ENCODE peak calls at places on chromosomes 5 and 9, in four cellular contexts. L, W, B and F are unnamed samples.
A peak's percentile ranks its signal among the peaks of the same experiment; 100 is the strongest.

GRCh38 chr5:157689942-157690689 is 18.8 kb downstream of the C5orf52 start:
- DNase-seq in L (no peak), B (no peak), W (no peak), F (peak; percentile 22)

GRCh38 chr5:133128066-133128465 is 76.3 kb downstream of the HSPA4 start:
- DNase-seq in L (no peak), B (no peak), W (no peak), F (no peak)

GRCh38 chr9:6838158-6838557 is 80.4 kb downstream of the KDM4C start:
- DNase-seq in B (no peak), W (peak; percentile 38), L (no peak), F (no peak)

GRCh38 chr5:52794519-52794918 is 6.8 kb downstream of the ITGA1 start:
- DNase-seq in B (no peak), W (no peak), L (peak; percentile 77), F (no peak)

GRCh38 chr5:141636413-141637265 is at the start of the genes HDAC3 and RELL2:
- DNase-seq in B (peak; percentile 97), W (peak; percentile 85), L (peak; percentile 83), F (peak; percentile 94)

GRCh38 chr5:92758552-92758951 is 822.5 kb downstream of the NR2F1-AS1 start:
- DNase-seq in W (peak; percentile 11), B (no peak), L (peak; percentile 82), F (no peak)

GRCh38 chr5:172102913-172103629 is 85.0 kb downstream of the STK10 start:
- DNase-seq in L (peak; percentile 95), W (peak; percentile 98), B (peak; percentile 62), F (peak; percentile 55)

GRCh38 chr5:8491254-8491653 is 622.3 kb downstream of the MTRR start:
- DNase-seq in L (no peak), B (no peak), W (peak; percentile 7), F (no peak)

GRCh38 chr5:101561018-101561417 is 657.9 kb upstream of the ST8SIA4 start:
- DNase-seq in L (no peak), W (no peak), B (no peak), F (no peak)

GRCh38 chr5:40615586-40616193 is 64.0 kb upstream of the PTGER4 start:
- DNase-seq in L (peak; percentile 29), W (peak; percentile 7), B (no peak), F (no peak)

GRCh38 chr9:133115604-133116345 is 5.3 kb downstream of the RALGDS start:
- DNase-seq in L (peak; percentile 63), W (peak; percentile 62), B (peak; percentile 35), F (peak; percentile 91)

GRCh38 chr5:172052454-172053236 is 46.2 kb upstream of the FBXW11 start:
- DNase-seq in W (peak; percentile 84), B (peak; percentile 65), L (peak; percentile 86), F (no peak)

GRCh38 chr5:113110117-113110516 is 133.5 kb downstream of the DCP2 start:
- DNase-seq in L (no peak), B (no peak), W (no peak), F (no peak)

GRCh38 chr9:116987902-116988301 is 300.8 kb downstream of the TRIM32 start:
- DNase-seq in L (no peak), B (no peak), W (no peak), F (no peak)

GRCh38 chr5:170960567-170960966 is 98.7 kb downstream of the RANBP17 start:
- DNase-seq in W (peak; percentile 18), L (peak; percentile 59), B (no peak), F (no peak)

GRCh38 chr9:15308511-15308910 is 1.5 kb upstream of the TTC39B start:
- DNase-seq in L (peak; percentile 85), B (no peak), W (peak; percentile 63), F (no peak)

GRCh38 chr9:95140821-95141220 is 176.7 kb downstream of the FANCC start:
- DNase-seq in L (no peak), B (no peak), W (no peak), F (no peak)

GRCh38 chr9:71921190-71921814 is 9.9 kb downstream of the C9orf85 start:
- DNase-seq in W (no peak), B (no peak), L (no peak), F (no peak)

GRCh38 chr5:170095687-170096086 is 10.0 kb upstream of the FOXI1 start:
- DNase-seq in L (no peak), W (no peak), B (no peak), F (no peak)

GRCh38 chr5:179373101-179373934 is 28.1 kb upstream of the ADAMTS2 start:
- DNase-seq in L (no peak), W (no peak), B (peak; percentile 21), F (no peak)

GRCh38 chr5:159104058-159104651 is 4.4 kb upstream of the EBF1 start:
- DNase-seq in B (peak; percentile 63), W (peak; percentile 53), L (peak; percentile 21), F (no peak)
- TF ChIP-seq CTCF in B (no peak), W (peak; percentile 73), L (peak; percentile 30), F (no peak)

GRCh38 chr9:109950710-109951443 is 170.9 kb downstream of the PALM2AKAP2 start:
- DNase-seq in L (no peak), B (no peak), W (no peak), F (peak; percentile 14)

GRCh38 chr9:109956811-109957440 is 176.9 kb downstream of the PALM2AKAP2 start:
- DNase-seq in W (no peak), L (peak; percentile 64), B (no peak), F (no peak)

GRCh38 chr9:109948453-109948852 is 168.5 kb downstream of the PALM2AKAP2 start:
- DNase-seq in W (no peak), L (no peak), B (no peak), F (no peak)

GRCh38 chr9:109953300-109953699 is 173.3 kb downstream of the PALM2AKAP2 start:
- DNase-seq in L (no peak), W (no peak), B (no peak), F (no peak)

GRCh38 chr9:109953813-109954489 is 174.0 kb downstream of the PALM2AKAP2 start:
- DNase-seq in B (no peak), L (no peak), W (no peak), F (no peak)
- TF ChIP-seq CTCF in B (no peak), L (no peak), W (peak; percentile 56), F (peak; percentile 46)

GRCh38 chr9:36141288-36141687 is 4.8 kb downstream of the GLIPR2 start:
- DNase-seq in W (no peak), L (peak; percentile 41), B (no peak), F (no peak)
- TF ChIP-seq CTCF in W (peak; percentile 66), L (peak; percentile 43), B (no peak), F (no peak)

GRCh38 chr5:66757834-66758396 is 161.7 kb downstream of the MAST4 start:
- DNase-seq in B (no peak), W (no peak), L (no peak), F (no peak)

GRCh38 chr5:66757219-66757833 is 161.1 kb downstream of the MAST4 start:
- DNase-seq in L (peak; percentile 44), B (peak; percentile 46), W (peak; percentile 69), F (peak; percentile 62)
- TF ChIP-seq CTCF in L (peak; percentile 38), B (no peak), W (peak; percentile 45), F (peak; percentile 51)

GRCh38 chr5:45800331-45800730 is 104.2 kb upstream of the HCN1 start:
- DNase-seq in W (no peak), L (no peak), B (no peak), F (no peak)

GRCh38 chr5:45799388-45799787 is 103.2 kb upstream of the HCN1 start:
- DNase-seq in W (no peak), B (no peak), L (no peak), F (no peak)

GRCh38 chr5:45795458-45795857 is 99.3 kb upstream of the HCN1 start:
- DNase-seq in L (no peak), W (no peak), B (no peak), F (no peak)

GRCh38 chr5:45793638-45794532 is 97.7 kb upstream of the HCN1 start:
- DNase-seq in B (no peak), W (no peak), L (no peak), F (no peak)

GRCh38 chr5:45796959-45797553 is 100.9 kb upstream of the HCN1 start:
- DNase-seq in W (no peak), B (no peak), L (no peak), F (no peak)
- TF ChIP-seq CTCF in W (peak; percentile 36), B (no peak), L (no peak), F (peak; percentile 42)

GRCh38 chr5:69270827-69271226 is 36.1 kb downstream of the CDK7 start:
- DNase-seq in L (no peak), B (no peak), W (no peak), F (no peak)

GRCh38 chr5:69268899-69269298 is 34.2 kb downstream of the CDK7 start:
- DNase-seq in W (no peak), L (no peak), B (no peak), F (no peak)

GRCh38 chr5:69271376-69271775 is 36.7 kb downstream of the CDK7 start:
- DNase-seq in W (peak; percentile 77), L (peak; percentile 60), B (no peak), F (no peak)

GRCh38 chr5:69261034-69261433 is 26.3 kb downstream of the CDK7 start:
- DNase-seq in L (peak; percentile 83), B (no peak), W (no peak), F (no peak)

DNA sequence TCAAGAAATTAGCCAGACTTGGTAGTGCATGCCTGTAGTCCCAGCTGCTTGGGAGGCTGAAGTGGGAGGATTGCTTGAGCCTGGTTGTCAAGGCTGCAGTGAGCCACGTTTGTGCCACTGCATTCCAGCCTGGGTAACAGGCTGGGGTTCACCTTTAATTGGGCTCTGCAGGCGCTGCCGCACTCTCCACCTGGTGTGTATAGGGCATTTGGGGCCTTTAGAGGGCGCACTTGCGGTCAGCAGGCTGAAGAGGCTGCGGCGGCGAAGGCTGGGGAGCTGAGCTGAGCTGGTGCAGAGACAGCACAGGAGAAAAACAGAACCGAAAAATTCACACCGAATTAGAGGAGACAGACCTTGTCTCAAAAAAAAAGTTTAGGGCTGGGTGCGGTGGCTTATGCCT is 31.2 kb downstream of the CDK7 start:
- DNase-seq in L (no peak), W (no peak), B (no peak), F (peak; percentile 21)
- TF ChIP-seq CTCF in L (peak; percentile 12), W (peak; percentile 56), B (no peak), F (peak; percentile 46)

GRCh38 chr9:86046080-86046636 is 53.2 kb downstream of the GOLM1 start:
- DNase-seq in W (no peak), L (no peak), B (no peak), F (no peak)

GRCh38 chr9:86045654-86046053 is 53.7 kb downstream of the GOLM1 start:
- DNase-seq in B (no peak), L (no peak), W (no peak), F (no peak)

GRCh38 chr9:86043999-86044398 is 55.4 kb downstream of the GOLM1 start:
- DNase-seq in L (no peak), W (no peak), B (no peak), F (no peak)

GRCh38 chr9:86046930-86047341 is 52.4 kb downstream of the GOLM1 start:
- DNase-seq in W (no peak), B (no peak), L (no peak), F (no peak)

GRCh38 chr9:86047361-86047760 is 52.0 kb downstream of the GOLM1 start:
- DNase-seq in W (no peak), B (no peak), L (no peak), F (no peak)
- TF ChIP-seq CTCF in W (no peak), B (no peak), L (no peak), F (no peak)